ENCODE peak calls at places on chromosome 15, in six cellular contexts. M, Z, Q, E, Y and H are unnamed samples. For H3K9me3, the result is how much of the 10 kb centered on the place peaks cover.

GRCh38 chr15:25933456-25934158 is 70.5 kb upstream of the ATP10A start:
- DNase-seq in Q (peak), Z (peak), Y (peak), E (peak), M (peak), H (peak)

GRCh38 chr15:78059110-78059839 is 18.2 kb downstream of the TBC1D2B start:
- DNase-seq in M (no peak), E (no peak), Z (peak), Q (no peak), Y (no peak), H (no peak)

GRCh38 chr15:89490081-89490480 is 6.3 kb downstream of the RHCG start:
- DNase-seq in Y (no peak), M (no peak), E (no peak), Z (no peak), Q (no peak), H (no peak)

GRCh38 chr15:52559583-52559982 is 9.2 kb downstream of the ARPP19 start:
- DNase-seq in M (no peak), Z (no peak), Y (no peak), Q (no peak), E (no peak), H (no peak)

GRCh38 chr15:55868707-55869106 is 124.7 kb downstream of the NEDD4 start:
- DNase-seq in Y (no peak), E (no peak), M (no peak), Q (peak), Z (no peak), H (no peak)

GRCh38 chr15:43934480-43934879 is 107.7 kb downstream of the WDR76 start:
- DNase-seq in Q (no peak), Z (no peak), Y (no peak), E (no peak), M (no peak), H (no peak)

GRCh38 chr15:35986072-35986666 is 440.2 kb upstream of the DPH6 start:
- DNase-seq in E (no peak), M (no peak), Y (no peak), Q (no peak), Z (no peak), H (no peak)

GRCh38 chr15:50542051-50542450 is 4.4 kb downstream of the USP50 start:
- DNase-seq in Z (no peak), Y (no peak), Q (no peak), E (peak), M (no peak), H (no peak)

GRCh38 chr15:89499156-89499555 is 2.8 kb upstream of the RHCG start:
- DNase-seq in Q (no peak), M (no peak), Z (no peak), Y (no peak), E (no peak), H (no peak)

GRCh38 chr15:65870889-65871533 is 1.7 kb downstream of the RAB11A start:
- DNase-seq in Z (peak), E (peak), Y (no peak), Q (peak), M (no peak), H (no peak)

GRCh38 chr15:98900382-98900781 is 107.2 kb downstream of the PGPEP1L start:
- DNase-seq in Y (no peak), E (no peak), Q (no peak), M (no peak), Z (no peak), H (no peak)

GRCh38 chr15:92097473-92098178 is 244.1 kb downstream of the SLCO3A1 start:
- DNase-seq in Q (peak), M (no peak), Z (peak), Y (peak), E (peak), H (peak)

GRCh38 chr15:73190189-73190601 is 137.9 kb downstream of the NEO1 start:
- DNase-seq in Z (no peak), Y (no peak), E (peak), M (no peak), Q (no peak), H (no peak)

GRCh38 chr15:35630570-35630969 is 84.6 kb upstream of the DPH6 start:
- DNase-seq in E (no peak), Y (no peak), M (no peak), Q (no peak), Z (no peak), H (no peak)

GRCh38 chr15:47756872-47757271 is 39.6 kb downstream of the SEMA6D start:
- DNase-seq in Q (no peak), E (peak), Y (no peak), Z (no peak), M (no peak), H (peak)

GRCh38 chr15:82833283-82833682 is 23.9 kb downstream of the WHAMM start:
- DNase-seq in E (no peak), M (no peak), Q (no peak), Z (no peak), Y (no peak), H (no peak)

GRCh38 chr15:52788099-52788986 is 1.8 kb downstream of the ONECUT1 start:
- DNase-seq in M (no peak), Q (peak), Z (no peak), E (no peak), Y (peak), H (no peak)

GRCh38 chr15:85704021-85704420 is 90.7 kb downstream of the KLHL25 start:
- DNase-seq in E (no peak), Y (no peak), Z (no peak), M (no peak), Q (no peak), H (no peak)

GRCh38 chr15:47422901-47423300 is 294.4 kb upstream of the SEMA6D start:
- DNase-seq in M (no peak), E (no peak), Z (no peak), Q (no peak), Y (no peak), H (no peak)

GRCh38 chr15:25830844-25831443 is 32.2 kb downstream of the ATP10A start:
- DNase-seq in Y (no peak), M (no peak), Q (peak), Z (no peak), E (no peak), H (peak)

GRCh38 chr15:33600161-33600560 is 289.4 kb downstream of the RYR3 start:
- DNase-seq in M (no peak), Z (no peak), Q (no peak), Y (no peak), E (no peak), H (no peak)

GRCh38 chr15:61517335-61517734 is 288.2 kb upstream of the RORA start:
- DNase-seq in Z (no peak), Y (no peak), E (no peak), Q (no peak), M (no peak), H (no peak)

GRCh38 chr15:31379577-31379976 is 52.9 kb downstream of the KLF13 start:
- DNase-seq in Q (no peak), Z (no peak), E (no peak), Y (no peak), M (no peak), H (no peak)

GRCh38 chr15:41730543-41730942 is 43.7 kb upstream of the MAPKBP1 start:
- DNase-seq in Y (no peak), Z (peak), Q (no peak), M (no peak), E (peak), H (no peak)

GRCh38 chr15:56468271-56468912 is 3.5 kb upstream of the MNS1 start:
- DNase-seq in Z (peak), M (no peak), E (peak), Q (no peak), Y (no peak), H (no peak)

GRCh38 chr15:23642413-23643044 is 5.1 kb downstream of the MAGEL2 start:
- DNase-seq in E (peak), Z (peak), Y (peak), M (peak), Q (peak), H (no peak)

GRCh38 chr15:40340038-40340739 is 550 bp downstream of the CCDC9B start:
- DNase-seq in E (peak), M (peak), Y (no peak), Z (no peak), Q (peak), H (peak)

GRCh38 chr15:91892417-91892816 is 38.9 kb downstream of the SLCO3A1 start:
- DNase-seq in Y (no peak), M (no peak), E (no peak), Q (no peak), Z (no peak), H (no peak)

GRCh38 chr15:50144342-50145120 is 25.5 kb upstream of the ATP8B4 start:
- DNase-seq in Z (no peak), Q (no peak), Y (no peak), M (no peak), E (no peak), H (no peak)

GRCh38 chr15:45630958-45631691 is 3.7 kb upstream of the SQOR start:
- DNase-seq in Y (no peak), M (no peak), E (no peak), Q (peak), Z (no peak), H (no peak)
- H3K4me3 ChIP-seq in Y (no peak), M (peak), E (no peak), Q (no peak), Z (no peak), H (peak)

DNA sequence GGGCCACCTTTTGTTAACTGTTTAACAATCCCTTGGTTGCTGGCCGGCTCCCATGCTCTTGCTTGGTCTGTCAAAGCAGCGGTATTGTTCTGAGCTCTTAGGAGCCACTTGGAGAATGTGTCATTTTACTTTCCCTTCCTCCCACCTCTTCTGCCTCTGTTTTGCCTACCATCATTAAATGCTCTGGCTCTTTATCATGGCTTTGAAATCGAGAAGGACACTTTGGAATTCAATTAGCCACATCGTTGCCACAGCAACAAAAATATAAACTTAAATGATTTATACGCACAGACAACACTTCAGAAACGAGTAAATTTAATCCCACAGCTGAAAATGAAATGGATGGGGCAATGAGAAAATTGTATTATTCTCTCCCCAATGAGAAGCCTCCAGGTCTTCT is 412.5 kb downstream of the NTRK3 start:
- DNase-seq in E (no peak), Q (no peak), M (no peak), Z (no peak), Y (no peak), H (no peak)
- H3K9me3 ChIP-seq in E (under half), Q (under half), M (under half), Z (under half), Y (under half), H (under half)

GRCh38 chr15:71337197-71337845 is 222.1 kb downstream of the THSD4 start:
- DNase-seq in E (no peak), Q (no peak), M (no peak), Z (no peak), Y (no peak), H (no peak)
- H3K4me3 ChIP-seq in E (no peak), Q (no peak), M (no peak), Z (no peak), Y (no peak), H (no peak)

DNA sequence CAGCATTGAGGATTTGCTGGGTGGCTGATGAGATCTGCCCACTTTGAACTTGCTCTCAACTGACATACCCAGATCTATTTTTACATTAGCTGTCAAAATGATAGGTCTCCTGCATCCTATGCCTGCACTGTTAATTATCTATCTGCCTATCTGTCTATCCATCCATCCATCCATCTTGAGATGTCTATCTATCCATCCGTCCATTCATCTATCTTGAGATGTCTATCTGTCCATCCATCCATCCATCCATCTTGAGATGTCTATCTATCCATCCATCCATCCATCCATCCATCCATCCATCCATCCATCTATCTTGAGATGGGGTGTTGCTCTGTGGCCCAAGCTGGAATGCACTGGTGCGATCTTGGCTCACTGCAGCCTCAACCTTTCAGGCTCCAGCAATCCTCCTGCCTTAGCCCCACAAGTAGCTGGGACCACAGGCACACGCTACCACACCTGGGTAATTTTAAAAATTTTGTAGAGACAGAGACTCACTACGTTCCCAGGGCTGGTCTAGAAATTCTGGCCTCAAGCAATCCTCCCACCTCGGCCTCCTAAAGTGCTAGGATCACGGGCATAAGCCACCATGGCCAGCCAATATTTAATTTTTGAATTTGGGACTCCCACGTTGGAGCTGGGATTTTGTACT is 159.4 kb upstream of the NSMCE3 start:
- DNase-seq in Z (no peak), Y (no peak), E (no peak), Q (no peak), M (no peak), H (no peak)
- H3K9me3 ChIP-seq in Z (under half), Y (under half), E (under half), Q (under half), M (under half), H (under half)

DNA sequence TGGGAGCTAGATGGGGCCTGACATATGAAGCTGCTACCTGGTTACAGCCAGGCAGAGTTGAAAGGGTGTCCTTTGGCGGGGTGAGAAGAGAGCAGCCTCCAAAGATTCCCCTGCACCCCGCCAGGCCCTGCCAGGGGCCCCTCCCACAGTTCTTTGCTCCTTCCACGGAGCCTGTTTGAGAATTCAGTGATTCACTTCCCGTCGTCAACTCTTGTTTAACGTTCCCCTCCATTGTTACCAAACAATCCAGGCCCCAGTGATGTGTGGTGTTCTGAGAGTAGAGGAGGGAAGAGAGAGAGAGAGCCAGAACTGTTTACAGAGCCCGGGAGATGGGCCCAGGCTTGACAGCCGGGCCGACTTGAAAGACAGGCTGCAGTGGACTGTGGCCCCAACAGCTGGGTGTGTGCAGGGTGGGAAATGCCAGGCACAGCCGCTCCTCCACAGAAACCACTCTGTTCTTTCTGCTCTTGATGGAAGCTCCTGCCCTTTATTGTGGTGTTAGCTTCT is 81.5 kb downstream of the SMAD3 start:
- DNase-seq in E (peak), Z (no peak), M (no peak), Y (no peak), Q (peak), H (peak)
- H3K4me3 ChIP-seq in E (no peak), Z (no peak), M (no peak), Y (peak), Q (peak), H (no peak)